ENCODE peak calls at places on chromosomes 11 and 22, in five cellular contexts. E is activated CD8-positive, alpha-beta T cell treated with anti-CD3 and anti-CD28 coated beads, Interleukin-2, amount 10 ng/mL, durations not matched to agents 7 days and 5 days; A is AG08396; M is glutamatergic neuron; W is body of pancreas. H is an unnamed sample.
A peak's percentile ranks its signal among the peaks of the same experiment; 100 is the strongest.

GRCh38 chr11:10155793-10156490 is 138.1 kb downstream of the SBF2 start:
- DNase-seq in E (no peak), A (no peak), M (peak; percentile 16), W (peak; percentile 28), H (no peak)

GRCh38 chr11:2298795-2299747 is 2.6 kb downstream of the C11orf21 start:
- DNase-seq in E (peak; percentile 54), A (no peak), M (peak; percentile 35), W (peak; percentile 44), H (peak; percentile 51)

GRCh38 chr11:73028621-73029020 is 113.5 kb downstream of the FCHSD2 start:
- DNase-seq in E (no peak), A (no peak), M (no peak), W (no peak), H (peak; percentile 10)

GRCh38 chr22:37054078-37054440 is 2.5 kb downstream of the KCTD17 start:
- DNase-seq in E (no peak), A (no peak), M (no peak), W (no peak), H (no peak)

GRCh38 chr11:8732748-8733241 is 50.2 kb downstream of the RPL27A start:
- DNase-seq in E (no peak), A (peak; percentile 87), M (no peak), W (peak; percentile 85), H (no peak)

GRCh38 chr11:64996710-64997380 is at the start of gene BATF2:
- DNase-seq in E (peak; percentile 41), A (peak; percentile 91), M (no peak), W (peak; percentile 95), H (peak; percentile 87)

GRCh38 chr22:30609260-30610185 is 2.5 kb downstream of the TCN2 start:
- DNase-seq in E (peak; percentile 36), A (peak; percentile 84), M (no peak), W (peak; percentile 34), H (peak; percentile 64)

GRCh38 chr22:36197065-36197440 is 4.6 kb downstream of the APOL4 start:
- DNase-seq in E (no peak), A (no peak), M (no peak), W (peak; percentile 28), H (peak; percentile 67)

GRCh38 chr11:76723142-76723541 is 52.6 kb upstream of the LRRC32 start:
- DNase-seq in E (no peak), A (no peak), M (no peak), W (no peak), H (no peak)

GRCh38 chr22:46070215-46070721 is 80.1 kb upstream of the PPARA start:
- DNase-seq in E (no peak), A (no peak), M (no peak), W (peak; percentile 87), H (peak; percentile 83)

GRCh38 chr11:12581923-12582322 is 92.3 kb upstream of the TEAD1 start:
- DNase-seq in E (no peak), A (peak; percentile 57), M (no peak), W (no peak), H (no peak)

GRCh38 chr22:48593551-48593950 is 1234.1 kb downstream of the BRD1 start:
- DNase-seq in E (no peak), A (no peak), M (peak; percentile 4), W (no peak), H (no peak)

GRCh38 chr11:35305670-35306382 is 113.5 kb downstream of the SLC1A2 start:
- DNase-seq in E (peak; percentile 68), A (peak; percentile 59), M (no peak), W (no peak), H (no peak)

GRCh38 chr22:49995413-49996191 is 17.0 kb downstream of the IL17REL start:
- DNase-seq in E (no peak), A (no peak), M (no peak), W (no peak), H (no peak)

GRCh38 chr11:101202614-101203013 is 73.0 kb upstream of the PGR start:
- DNase-seq in E (no peak), A (no peak), M (no peak), W (no peak), H (no peak)

GRCh38 chr11:111933872-111934271 is 3.3 kb upstream of the DIXDC1 start:
- DNase-seq in E (no peak), A (no peak), M (no peak), W (no peak), H (no peak)

GRCh38 chr11:18374956-18375355 is 19.4 kb upstream of the LDHA start:
- DNase-seq in E (no peak), A (no peak), M (no peak), W (no peak), H (no peak)

GRCh38 chr11:96279421-96280290 is 63.3 kb downstream of the MAML2 start:
- DNase-seq in E (no peak), A (no peak), M (no peak), W (no peak), H (no peak)

GRCh38 chr22:35102663-35103062 is 36.7 kb downstream of the ISX start:
- DNase-seq in E (no peak), A (no peak), M (no peak), W (no peak), H (peak; percentile 64)

GRCh38 chr11:13335319-13335718 is 57.7 kb downstream of the BMAL1 start:
- DNase-seq in E (peak; percentile 83), A (peak; percentile 50), M (peak; percentile 76), W (peak; percentile 62), H (peak; percentile 88)

GRCh38 chr11:65559951-65560537 is 1.9 kb upstream of the LTBP3 start:
- DNase-seq in E (no peak), A (no peak), M (no peak), W (peak; percentile 56), H (peak; percentile 56)

GRCh38 chr22:49181942-49182341 is 645.7 kb downstream of the BRD1 start:
- DNase-seq in E (no peak), A (no peak), M (no peak), W (no peak), H (no peak)

GRCh38 chr11:78764946-78765345 is 190.3 kb upstream of the NARS2 start:
- DNase-seq in E (no peak), A (no peak), M (no peak), W (no peak), H (no peak)

GRCh38 chr22:44600386-44600785 is 101.6 kb upstream of the PRR5 start:
- DNase-seq in E (no peak), A (no peak), M (no peak), W (no peak), H (no peak)

GRCh38 chr22:44671742-44672141 is 30.3 kb upstream of the PRR5 start:
- DNase-seq in E (peak; percentile 63), A (no peak), M (no peak), W (no peak), H (no peak)

GRCh38 chr11:61954106-61955030 is 4.2 kb downstream of the BEST1 start:
- DNase-seq in E (peak; percentile 18), A (no peak), M (no peak), W (no peak), H (no peak)

GRCh38 chr11:1598816-1599215 is 722 bp upstream of the KRTAP5-2 start:
- DNase-seq in E (no peak), A (no peak), M (no peak), W (no peak), H (no peak)

GRCh38 chr22:28094831-28095230 is 175.8 kb upstream of the PITPNB start:
- DNase-seq in E (no peak), A (no peak), M (no peak), W (no peak), H (no peak)

GRCh38 chr22:36562261-36562835 is 33.4 kb upstream of the EIF3D start:
- DNase-seq in E (no peak), A (peak; percentile 62), M (no peak), W (no peak), H (no peak)